ENCODE peak calls at places on chromosomes 3 and 15, in five cellular contexts. X is psoas muscle, Q is amniotic stem cell, B is NCI-H345, P is left cardiac atrium. R is an unnamed sample.

GRCh38 chr3:186502942-186503712 is 41.1 kb downstream of the CRYGS start:
- DNase-seq in X (no peak), Q (no peak), B (peak), P (no peak), R (no peak)

GRCh38 chr3:154598166-154598565 is 168.2 kb upstream of the GPR149 start:
- DNase-seq in X (no peak), Q (no peak), B (no peak), P (no peak), R (no peak)

GRCh38 chr15:42921049-42921731 is 612 bp upstream of the TTBK2 start:
- DNase-seq in X (peak), Q (no peak), B (no peak), P (no peak), R (no peak)

GRCh38 chr15:63501256-63502089 is 2.9 kb upstream of the USP3 start:
- DNase-seq in X (peak), Q (peak), B (no peak), P (peak), R (peak)

GRCh38 chr3:111143-112069 is 85.2 kb upstream of the CHL1 start:
- DNase-seq in X (no peak), Q (no peak), B (peak), P (no peak), R (peak)

GRCh38 chr3:179196098-179196497 is 47.9 kb downstream of the PIK3CA start:
- DNase-seq in X (no peak), Q (no peak), B (no peak), P (no peak), R (no peak)

GRCh38 chr15:100170280-100170654 is 171.5 kb downstream of the ADAMTS17 start:
- DNase-seq in X (no peak), Q (no peak), B (no peak), P (no peak), R (no peak)

GRCh38 chr15:64247906-64248541 is 85.2 kb upstream of the PPIB start:
- DNase-seq in X (no peak), Q (peak), B (peak), P (no peak), R (no peak)

GRCh38 chr15:68252925-68253534 is 23.5 kb upstream of the CLN6 start:
- DNase-seq in X (no peak), Q (peak), B (peak), P (peak), R (no peak)

GRCh38 chr3:15347104-15347736 is 14.8 kb upstream of the SH3BP5 start:
- DNase-seq in X (no peak), Q (no peak), B (no peak), P (no peak), R (no peak)

GRCh38 chr3:186464424-186465093 is 79.6 kb downstream of the CRYGS start:
- DNase-seq in X (no peak), Q (no peak), B (no peak), P (no peak), R (no peak)

GRCh38 chr15:48530528-48530927 is 115.0 kb downstream of the FBN1 start:
- DNase-seq in X (no peak), Q (no peak), B (no peak), P (no peak), R (no peak)

GRCh38 chr3:33980252-33980651 is 181.8 kb downstream of the PDCD6IP start:
- DNase-seq in X (no peak), Q (peak), B (peak), P (no peak), R (no peak)

GRCh38 chr3:37181766-37182165 is 7.4 kb upstream of the LRRFIP2 start:
- DNase-seq in X (no peak), Q (no peak), B (no peak), P (no peak), R (no peak)

GRCh38 chr3:43490640-43491185 is 131.1 kb downstream of the ANO10 start:
- DNase-seq in X (no peak), Q (no peak), B (no peak), P (no peak), R (no peak)

GRCh38 chr15:29873942-29874341 is 51.7 kb upstream of the TJP1 start:
- DNase-seq in X (no peak), Q (no peak), B (no peak), P (no peak), R (no peak)

GRCh38 chr3:194162817-194163584 is 27.1 kb downstream of the HES1 start:
- DNase-seq in X (no peak), Q (no peak), B (no peak), P (no peak), R (no peak)

GRCh38 chr3:26807272-26807671 is 184.7 kb downstream of the LRRC3B start:
- DNase-seq in X (no peak), Q (no peak), B (no peak), P (no peak), R (no peak)

GRCh38 chr15:58019503-58020376 is 45.8 kb downstream of the ALDH1A2 start:
- DNase-seq in X (no peak), Q (no peak), B (no peak), P (no peak), R (no peak)

GRCh38 chr3:179882322-179882721 is 154.4 kb downstream of the PEX5L start:
- DNase-seq in X (no peak), Q (no peak), B (no peak), P (no peak), R (no peak)

GRCh38 chr3:59798372-59799086 is 748.7 kb upstream of the CFAP20DC start:
- DNase-seq in X (no peak), Q (no peak), B (no peak), P (no peak), R (no peak)

GRCh38 chr3:44016818-44017217 is 224.9 kb upstream of the TOPAZ1 start:
- DNase-seq in X (no peak), Q (no peak), B (no peak), P (no peak), R (no peak)

GRCh38 chr3:171971919-171972526 is 67.4 kb upstream of the FNDC3B start:
- DNase-seq in X (no peak), Q (no peak), B (no peak), P (no peak), R (no peak)

GRCh38 chr3:148789156-148789555 is 38.5 kb upstream of the CPB1 start:
- DNase-seq in X (no peak), Q (peak), B (no peak), P (no peak), R (no peak)

GRCh38 chr3:134917631-134918030 is 122.6 kb downstream of the EPHB1 start:
- DNase-seq in X (no peak), Q (no peak), B (no peak), P (no peak), R (no peak)

GRCh38 chr3:105518201-105518600 is 151.5 kb downstream of the ALCAM start:
- DNase-seq in X (no peak), Q (no peak), B (no peak), P (no peak), R (no peak)

GRCh38 chr3:156390846-156391245 is 164.1 kb downstream of the SSR3 start:
- DNase-seq in X (no peak), Q (no peak), B (no peak), P (no peak), R (no peak)

GRCh38 chr15:70633394-70633793 is 130.0 kb downstream of the UACA start:
- DNase-seq in X (no peak), Q (no peak), B (peak), P (peak), R (no peak)

GRCh38 chr15:98751767-98752166 is 103.4 kb downstream of the IGF1R start:
- DNase-seq in X (no peak), Q (no peak), B (no peak), P (no peak), R (no peak)

R was measured in lower leg skin.